ENCODE peak calls at places on chromosomes 11 and 22, in four cellular contexts. One of them, this sample, is unnamed.
A peak's percentile ranks its signal among the peaks of the same experiment; 100 is the strongest.

GRCh38 chr11:118295199-118295598 is 9.3 kb upstream of the CD3E start:
- DNase-seq in right lobe of liver: no peak
- DNase-seq in kidney: no peak
- DNase-seq in body of pancreas: no peak
- DNase-seq in this sample: no peak

GRCh38 chr22:49398646-49399045 is 429.0 kb downstream of the BRD1 start:
- DNase-seq in right lobe of liver: no peak
- DNase-seq in kidney: peak; percentile 51
- DNase-seq in body of pancreas: no peak
- DNase-seq in this sample: peak; percentile 56

GRCh38 chr11:86174101-86175046 is 70.2 kb upstream of the EED start:
- DNase-seq in right lobe of liver: peak; percentile 82
- DNase-seq in kidney: peak; percentile 85
- DNase-seq in body of pancreas: peak; percentile 30
- DNase-seq in this sample: no peak

GRCh38 chr11:117856252-117856651 is 20.2 kb downstream of the FXYD6 start:
- DNase-seq in right lobe of liver: no peak
- DNase-seq in kidney: peak; percentile 38
- DNase-seq in body of pancreas: no peak
- DNase-seq in this sample: no peak

GRCh38 chr11:15288801-15289342 is 174.1 kb downstream of the INSC start:
- DNase-seq in right lobe of liver: no peak
- DNase-seq in kidney: no peak
- DNase-seq in body of pancreas: no peak
- DNase-seq in this sample: no peak

GRCh38 chr11:77724639-77725038 is 87.0 kb upstream of the CLNS1A start:
- DNase-seq in right lobe of liver: no peak
- DNase-seq in kidney: no peak
- DNase-seq in body of pancreas: no peak
- DNase-seq in this sample: no peak

GRCh38 chr11:12282676-12283075 is 94.7 kb upstream of the PARVA start:
- DNase-seq in right lobe of liver: no peak
- DNase-seq in kidney: no peak
- DNase-seq in body of pancreas: no peak
- DNase-seq in this sample: no peak

GRCh38 chr11:70104961-70105360 is 26.8 kb downstream of the ANO1 start:
- DNase-seq in right lobe of liver: no peak
- DNase-seq in kidney: no peak
- DNase-seq in body of pancreas: no peak
- DNase-seq in this sample: no peak

GRCh38 chr22:29300467-29300806 is 6.0 kb upstream of the GAS2L1 start:
- DNase-seq in right lobe of liver: no peak
- DNase-seq in kidney: no peak
- DNase-seq in body of pancreas: peak; percentile 6
- DNase-seq in this sample: no peak

GRCh38 chr11:113675003-113675471 is 31.1 kb downstream of the TMPRSS5 start:
- DNase-seq in right lobe of liver: no peak
- DNase-seq in kidney: no peak
- DNase-seq in body of pancreas: no peak
- DNase-seq in this sample: no peak

GRCh38 chr22:30221121-30221992 is 25.2 kb downstream of the LIF start:
- DNase-seq in right lobe of liver: no peak
- DNase-seq in kidney: no peak
- DNase-seq in body of pancreas: no peak
- DNase-seq in this sample: peak; percentile 90

GRCh38 chr11:134399293-134399654 is 12.8 kb downstream of the B3GAT1 start:
- DNase-seq in right lobe of liver: no peak
- DNase-seq in kidney: peak; percentile 37
- DNase-seq in body of pancreas: no peak
- DNase-seq in this sample: no peak

GRCh38 chr11:107819361-107820014 is 39.1 kb downstream of the SLC35F2 start:
- DNase-seq in right lobe of liver: no peak
- DNase-seq in kidney: no peak
- DNase-seq in body of pancreas: no peak
- DNase-seq in this sample: no peak

GRCh38 chr22:22855617-22856308 is 31.9 kb upstream of the IGLL5 start:
- DNase-seq in right lobe of liver: no peak
- DNase-seq in kidney: no peak
- DNase-seq in body of pancreas: no peak
- DNase-seq in this sample: no peak

GRCh38 chr11:65411681-65412070 is 10.9 kb upstream of the NEAT1 start:
- DNase-seq in right lobe of liver: peak; percentile 40
- DNase-seq in kidney: peak; percentile 39
- DNase-seq in body of pancreas: no peak
- DNase-seq in this sample: peak; percentile 54

GRCh38 chr11:27239305-27239942 is 123.6 kb downstream of the CCDC34 start:
- DNase-seq in right lobe of liver: no peak
- DNase-seq in kidney: no peak
- DNase-seq in body of pancreas: no peak
- DNase-seq in this sample: no peak

GRCh38 chr11:80584661-80585060 is 1143.8 kb upstream of the TENM4 start:
- DNase-seq in right lobe of liver: no peak
- DNase-seq in kidney: no peak
- DNase-seq in body of pancreas: no peak
- DNase-seq in this sample: no peak

DNA sequence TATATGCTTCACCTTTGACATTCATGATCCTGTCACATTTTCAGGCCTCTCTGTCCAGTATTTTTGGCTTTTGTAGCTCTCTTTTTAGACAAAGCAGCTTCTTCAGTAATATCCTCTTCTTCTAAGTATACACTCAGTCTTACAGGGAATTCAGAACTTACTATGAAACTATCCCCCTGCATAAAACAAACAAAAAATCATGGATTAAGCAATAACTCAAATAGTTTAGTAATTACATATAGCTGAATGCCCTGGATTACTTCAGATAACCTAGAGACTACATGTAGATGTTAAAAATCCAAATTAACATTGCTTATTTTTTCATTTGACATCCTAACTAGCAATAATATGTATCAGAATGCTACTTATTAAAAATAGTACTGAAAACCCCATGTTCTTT is 5.2 kb downstream of the TAF1D start:
- DNase-seq in right lobe of liver: no peak
- DNase-seq in kidney: no peak
- DNase-seq in body of pancreas: no peak
- DNase-seq in this sample: no peak
- H3K4me1 ChIP-seq in right lobe of liver: no peaks in the 10 kb centered on the region
- H3K4me1 ChIP-seq in kidney: peaks cover 9% of the 10 kb centered on the region
- H3K4me1 ChIP-seq in body of pancreas: peaks cover 68% of the 10 kb centered on the region
- H3K4me1 ChIP-seq in this sample: peaks cover 66% of the 10 kb centered on the region

DNA sequence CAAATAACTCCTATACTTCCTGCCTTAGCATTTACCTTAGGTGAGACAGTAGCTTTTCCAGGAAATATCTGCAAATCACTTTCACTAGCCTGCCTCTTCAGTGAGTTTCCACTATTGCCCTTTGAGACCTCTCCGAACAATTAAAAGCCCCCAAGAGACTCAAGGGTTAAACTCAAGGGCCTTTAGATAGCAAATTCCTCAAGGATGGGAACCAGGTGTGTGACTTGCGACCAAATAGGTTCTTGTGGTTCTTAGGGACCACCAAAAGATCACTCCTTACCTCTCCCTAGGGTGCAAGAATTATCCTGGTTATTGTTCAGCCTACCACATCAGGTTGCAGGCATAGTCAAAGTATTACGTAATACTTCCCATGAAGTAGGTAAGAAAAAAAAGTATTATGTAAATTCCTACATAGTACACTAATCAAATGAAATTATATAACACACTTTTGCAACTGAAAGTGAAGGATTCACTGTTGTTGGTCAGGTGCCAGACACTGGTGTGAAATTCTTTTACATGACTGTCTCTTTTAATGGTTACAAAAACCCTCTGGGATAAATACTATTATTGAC is 1.4 kb upstream of the RDX start:
- DNase-seq in right lobe of liver: no peak
- DNase-seq in kidney: no peak
- DNase-seq in body of pancreas: no peak
- DNase-seq in this sample: no peak
- H3K27ac ChIP-seq in right lobe of liver: peak overlapping the region; percentile 11
- H3K27ac ChIP-seq in kidney: peak overlapping the region; percentile 78
- H3K27ac ChIP-seq in body of pancreas: peak overlapping the region; percentile 98
- H3K27ac ChIP-seq in this sample: no peak overlapping the region

DNA sequence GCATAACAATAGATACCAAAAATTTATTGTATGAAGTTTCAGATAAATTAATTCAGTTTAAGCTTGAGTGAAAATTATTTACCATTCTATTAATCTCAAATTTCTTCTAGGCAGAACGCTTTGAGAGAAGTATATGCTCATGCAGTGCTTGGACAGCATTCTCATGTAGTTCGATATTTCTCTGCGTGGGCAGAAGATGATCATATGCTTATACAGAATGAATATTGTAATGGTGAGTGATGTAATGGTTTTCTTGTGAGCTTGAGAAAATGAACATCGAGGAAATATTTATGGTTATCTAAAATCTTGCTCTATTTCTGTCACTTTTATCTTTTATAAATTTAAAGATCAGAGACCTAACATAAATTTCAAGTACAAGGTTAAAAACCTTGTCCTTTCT is 3.6 kb downstream of the WEE1 start:
- DNase-seq in right lobe of liver: no peak
- DNase-seq in kidney: no peak
- DNase-seq in body of pancreas: no peak
- DNase-seq in this sample: no peak
- H3K4me1 ChIP-seq in right lobe of liver: no peaks in the 10 kb centered on the region
- H3K4me1 ChIP-seq in kidney: peaks cover 3% of the 10 kb centered on the region
- H3K4me1 ChIP-seq in body of pancreas: peaks cover 23% of the 10 kb centered on the region
- H3K4me1 ChIP-seq in this sample: peaks cover 68% of the 10 kb centered on the region

DNA sequence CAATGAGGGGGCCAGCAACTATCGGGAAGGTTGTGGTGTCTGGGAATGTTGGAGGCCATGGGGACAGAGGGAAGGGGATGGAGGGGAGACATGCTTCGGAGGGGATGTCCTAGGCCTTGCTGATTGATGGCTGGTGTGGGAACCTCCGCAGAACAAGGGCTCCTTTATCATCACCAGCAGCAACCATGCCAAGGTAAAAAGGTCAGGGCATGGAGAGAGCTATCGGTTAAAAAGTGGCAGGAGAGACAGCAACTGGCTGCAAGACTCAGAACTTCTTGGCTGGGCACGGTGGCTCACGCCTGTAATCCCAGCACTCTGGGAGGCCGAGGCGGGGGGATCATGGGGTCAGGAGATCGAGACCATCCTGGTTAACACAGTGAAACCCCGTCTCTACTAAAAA is 3.0 kb downstream of the GSTT4 start:
- DNase-seq in right lobe of liver: no peak
- DNase-seq in kidney: no peak
- DNase-seq in body of pancreas: no peak
- DNase-seq in this sample: no peak
- H3K27ac ChIP-seq in right lobe of liver: no peak overlapping the region
- H3K27ac ChIP-seq in kidney: no peak overlapping the region
- H3K27ac ChIP-seq in body of pancreas: no peak overlapping the region
- H3K27ac ChIP-seq in this sample: no peak overlapping the region

This sample was measured in spleen.